ENCODE peak calls at places on chromosomes 2 and 18, in four cellular contexts. One of them, this sample, is unnamed.

GRCh38 chr18:24019641-24020331 is 5.2 kb downstream of the TTC39C start:
- DNase-seq in foreskin fibroblast: peak; percentile 46
- DNase-seq in AG09309: no peak
- DNase-seq in heart left ventricle: no peak
- DNase-seq in this sample: no peak

GRCh38 chr2:145682536-145683157 is 1162.7 kb upstream of the ZEB2 start:
- DNase-seq in foreskin fibroblast: peak; percentile 73
- DNase-seq in AG09309: no peak
- DNase-seq in heart left ventricle: no peak
- DNase-seq in this sample: no peak

GRCh38 chr2:26979761-26980160 is 9.3 kb downstream of the MAPRE3 start:
- DNase-seq in AG09309: no peak
- DNase-seq in heart left ventricle: peak; percentile 26
- DNase-seq in foreskin fibroblast: no peak
- DNase-seq in this sample: no peak

GRCh38 chr2:124804014-124804940 is 779.2 kb downstream of the CNTNAP5 start:
- DNase-seq in AG09309: no peak
- DNase-seq in heart left ventricle: no peak
- DNase-seq in foreskin fibroblast: no peak
- DNase-seq in this sample: no peak

GRCh38 chr18:47215554-47216138 is 35.8 kb downstream of the SKOR2 start:
- DNase-seq in AG09309: peak; percentile 20
- DNase-seq in heart left ventricle: no peak
- DNase-seq in foreskin fibroblast: peak; percentile 62
- DNase-seq in this sample: peak; percentile 18

GRCh38 chr2:219643788-219644398 is 16.5 kb downstream of the SLC4A3 start:
- DNase-seq in foreskin fibroblast: no peak
- DNase-seq in heart left ventricle: peak; percentile 41
- DNase-seq in AG09309: no peak
- DNase-seq in this sample: no peak

GRCh38 chr2:156430978-156431358 is 5.2 kb upstream of the GPD2 start:
- DNase-seq in AG09309: no peak
- DNase-seq in foreskin fibroblast: peak; percentile 63
- DNase-seq in heart left ventricle: no peak
- DNase-seq in this sample: no peak

GRCh38 chr2:45892236-45892701 is 240.8 kb downstream of the PRKCE start:
- DNase-seq in foreskin fibroblast: no peak
- DNase-seq in heart left ventricle: no peak
- DNase-seq in AG09309: no peak
- DNase-seq in this sample: no peak

GRCh38 chr2:208466920-208467298 is 60.3 kb downstream of the PTH2R start:
- DNase-seq in heart left ventricle: no peak
- DNase-seq in AG09309: no peak
- DNase-seq in foreskin fibroblast: no peak
- DNase-seq in this sample: no peak

GRCh38 chr18:80175451-80176235 is 66.6 kb downstream of the ADNP2 start:
- DNase-seq in foreskin fibroblast: no peak
- DNase-seq in AG09309: no peak
- DNase-seq in heart left ventricle: no peak
- DNase-seq in this sample: no peak

GRCh38 chr2:241858206-241859016 is at the start of gene PDCD1:
- DNase-seq in foreskin fibroblast: no peak
- DNase-seq in AG09309: no peak
- DNase-seq in heart left ventricle: no peak
- DNase-seq in this sample: no peak

GRCh38 chr2:218323526-218324472 is 31.5 kb upstream of the TMBIM1 start:
- DNase-seq in AG09309: no peak
- DNase-seq in foreskin fibroblast: peak; percentile 58
- DNase-seq in heart left ventricle: no peak
- DNase-seq in this sample: no peak

GRCh38 chr2:207353836-207354235 is 175.9 kb upstream of the CREB1 start:
- DNase-seq in heart left ventricle: no peak
- DNase-seq in AG09309: no peak
- DNase-seq in foreskin fibroblast: no peak
- DNase-seq in this sample: no peak

DNA sequence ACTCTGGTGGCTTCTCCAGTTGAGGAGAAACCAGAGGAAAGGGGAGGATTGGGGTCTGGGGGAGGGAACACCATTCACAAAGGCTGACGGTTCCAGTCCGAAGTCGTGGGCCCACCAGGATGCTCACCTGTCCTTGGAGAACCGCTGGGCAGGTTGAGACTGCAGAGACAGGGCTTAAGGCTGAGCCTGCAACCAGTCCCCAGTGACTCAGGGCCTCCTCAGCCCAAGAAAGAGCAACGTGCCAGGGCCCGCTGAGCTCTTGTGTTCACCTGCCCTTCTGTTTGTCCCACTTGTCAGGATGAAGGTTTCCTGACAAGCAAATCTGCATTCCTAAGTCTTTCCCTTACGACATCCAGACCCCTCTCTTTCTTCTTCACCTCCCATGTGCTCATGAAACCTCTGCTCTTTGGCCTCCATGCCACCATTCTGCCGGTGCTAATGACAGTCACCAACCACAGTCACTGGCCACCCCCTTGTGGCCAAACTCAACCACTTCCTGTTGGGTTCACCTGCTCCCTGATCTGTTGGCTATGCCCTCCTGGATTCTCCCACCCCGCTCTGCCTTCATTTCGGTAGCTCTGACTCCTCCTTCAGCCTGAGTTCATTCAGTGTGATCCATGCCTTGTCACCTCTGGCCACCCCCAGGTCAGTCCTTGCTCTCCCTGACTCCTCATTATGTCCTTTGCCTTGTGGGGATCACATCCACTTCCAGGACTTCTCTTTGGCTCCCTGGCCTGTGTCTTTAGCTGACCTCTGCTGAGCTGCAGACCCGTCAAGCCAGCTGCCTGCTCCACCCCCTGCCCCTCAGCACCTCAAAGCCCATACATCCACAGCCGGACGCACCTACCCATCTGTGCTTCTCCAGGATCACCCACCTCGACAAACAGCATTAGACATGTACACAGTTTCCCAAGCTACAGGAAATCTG is 17.6 kb downstream of the EMX1 start:
- DNase-seq in foreskin fibroblast: no peak
- DNase-seq in heart left ventricle: no peak
- DNase-seq in AG09309: no peak
- DNase-seq in this sample: no peak
- TF ChIP-seq CTCF in foreskin fibroblast: no peak
- TF ChIP-seq CTCF in heart left ventricle: no peak
- TF ChIP-seq CTCF in AG09309: peak; percentile 4
- TF ChIP-seq CTCF in this sample: peak; percentile 44

GRCh38 chr18:22167091-22167470 is 2.3 kb upstream of the GATA6 start:
- DNase-seq in heart left ventricle: peak; percentile 39
- DNase-seq in AG09309: no peak
- DNase-seq in foreskin fibroblast: no peak
- DNase-seq in this sample: no peak
- H3K4me3 ChIP-seq in heart left ventricle: peak overlapping the region; percentile 97
- H3K4me3 ChIP-seq in AG09309: no peak overlapping the region
- H3K4me3 ChIP-seq in foreskin fibroblast: no peak overlapping the region
- H3K4me3 ChIP-seq in this sample: no peak overlapping the region

GRCh38 chr2:192029089-192029488 is 165.6 kb downstream of the TMEFF2 start:
- DNase-seq in foreskin fibroblast: no peak
- DNase-seq in AG09309: no peak
- DNase-seq in heart left ventricle: no peak
- DNase-seq in this sample: no peak
- TF ChIP-seq CTCF in foreskin fibroblast: peak; percentile 19
- TF ChIP-seq CTCF in AG09309: peak; percentile 21
- TF ChIP-seq CTCF in heart left ventricle: no peak
- TF ChIP-seq CTCF in this sample: peak; percentile 26

GRCh38 chr2:127421116-127421800 is 3.0 kb downstream of the PROC start:
- DNase-seq in foreskin fibroblast: no peak
- DNase-seq in AG09309: no peak
- DNase-seq in heart left ventricle: no peak
- DNase-seq in this sample: no peak

GRCh38 chr2:127422631-127423475 is 4.6 kb downstream of the PROC start:
- DNase-seq in AG09309: no peak
- DNase-seq in foreskin fibroblast: no peak
- DNase-seq in heart left ventricle: no peak
- DNase-seq in this sample: no peak

GRCh38 chr2:127423880-127424279 is 5.7 kb downstream of the PROC start:
- DNase-seq in heart left ventricle: no peak
- DNase-seq in foreskin fibroblast: no peak
- DNase-seq in AG09309: no peak
- DNase-seq in this sample: no peak

GRCh38 chr2:127420039-127420864 is 2.0 kb downstream of the PROC start:
- DNase-seq in foreskin fibroblast: no peak
- DNase-seq in AG09309: no peak
- DNase-seq in heart left ventricle: no peak
- DNase-seq in this sample: no peak

DNA sequence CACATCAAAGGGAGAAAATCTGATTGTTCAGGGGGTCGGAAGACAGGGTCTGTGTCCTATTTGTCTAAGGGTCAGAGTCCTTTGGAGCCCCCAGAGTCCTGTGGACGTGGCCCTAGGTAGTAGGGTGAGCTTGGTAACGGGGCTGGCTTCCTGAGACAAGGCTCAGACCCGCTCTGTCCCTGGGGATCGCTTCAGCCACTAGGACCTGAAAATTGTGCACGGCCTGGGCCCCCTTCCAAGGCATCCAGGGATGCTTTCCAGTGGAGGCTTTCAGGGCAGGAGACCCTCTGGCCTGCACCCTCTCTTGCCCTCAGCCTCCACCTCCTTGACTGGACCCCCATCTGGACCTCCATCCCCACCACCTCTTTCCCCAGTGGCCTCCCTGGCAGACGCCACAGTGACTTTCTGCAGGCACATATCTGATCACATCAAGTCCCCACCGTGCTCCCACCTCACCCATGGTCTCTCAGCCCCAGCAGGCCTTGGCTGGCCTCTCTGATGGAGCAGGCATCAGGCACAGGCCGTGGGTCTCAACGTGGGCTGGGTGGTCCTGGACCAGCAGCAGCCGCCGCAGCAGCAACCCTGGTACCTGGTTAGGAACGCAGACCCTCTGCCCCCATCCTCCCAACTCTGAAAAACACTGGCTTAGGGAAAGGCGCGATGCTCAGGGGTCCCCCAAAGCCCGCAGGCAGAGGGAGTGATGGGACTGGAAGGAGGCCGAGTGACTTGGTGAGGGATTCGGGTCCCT is 3.8 kb downstream of the PROC start:
- DNase-seq in AG09309: no peak
- DNase-seq in heart left ventricle: no peak
- DNase-seq in foreskin fibroblast: no peak
- DNase-seq in this sample: no peak
- H3K4me3 ChIP-seq in AG09309: no peak overlapping the region
- H3K4me3 ChIP-seq in heart left ventricle: no peak overlapping the region
- H3K4me3 ChIP-seq in foreskin fibroblast: no peak overlapping the region
- H3K4me3 ChIP-seq in this sample: no peak overlapping the region

DNA sequence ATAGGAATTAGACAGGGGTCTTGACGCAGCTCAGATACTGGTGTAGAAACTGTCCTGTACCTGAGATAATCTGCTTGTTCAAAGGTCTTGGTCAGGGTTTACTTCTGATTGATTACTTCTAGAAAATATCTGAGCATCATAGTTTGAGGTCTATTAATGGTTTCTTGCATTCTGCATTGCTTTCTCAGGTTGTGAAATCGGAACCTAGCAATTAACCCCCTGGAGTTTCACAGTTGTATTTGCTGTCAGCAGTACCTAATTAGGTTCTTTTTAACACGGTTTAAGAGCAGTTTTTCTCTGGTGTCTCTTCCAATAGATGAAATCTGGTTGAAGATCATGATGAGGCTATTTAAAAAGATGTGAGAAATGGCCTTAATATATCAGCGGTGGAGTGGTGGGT is 428.6 kb upstream of the SYT4 start:
- DNase-seq in heart left ventricle: no peak
- DNase-seq in foreskin fibroblast: no peak
- DNase-seq in AG09309: no peak
- DNase-seq in this sample: no peak
- TF ChIP-seq CTCF in heart left ventricle: no peak
- TF ChIP-seq CTCF in foreskin fibroblast: no peak
- TF ChIP-seq CTCF in AG09309: no peak
- TF ChIP-seq CTCF in this sample: no peak

DNA sequence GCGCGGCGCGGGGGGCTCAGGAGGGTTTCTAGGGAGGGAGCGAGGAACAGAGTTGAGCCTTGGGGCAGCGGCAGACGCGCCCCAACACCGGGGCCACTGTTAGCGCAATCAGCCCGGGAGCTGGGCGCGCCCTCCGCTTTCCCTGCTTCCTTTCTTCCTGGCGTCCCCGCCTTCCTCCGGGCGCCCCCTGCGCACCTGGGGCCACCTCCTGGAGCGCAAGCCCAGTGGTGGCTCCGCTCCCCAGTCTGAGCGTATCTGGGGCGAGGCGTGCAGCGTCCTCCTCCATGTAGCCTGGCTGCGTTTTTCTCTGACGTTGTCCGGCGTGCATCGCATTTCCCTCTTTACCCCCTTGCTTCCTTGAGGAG is 5.2 kb downstream of the PROC start:
- DNase-seq in AG09309: no peak
- DNase-seq in heart left ventricle: no peak
- DNase-seq in foreskin fibroblast: peak; percentile 33
- DNase-seq in this sample: no peak
- H3K4me3 ChIP-seq in AG09309: peak overlapping the region; percentile 41
- H3K4me3 ChIP-seq in heart left ventricle: peak overlapping the region; percentile 40
- H3K4me3 ChIP-seq in foreskin fibroblast: peak overlapping the region; percentile 29
- H3K4me3 ChIP-seq in this sample: peak overlapping the region; percentile 51

DNA sequence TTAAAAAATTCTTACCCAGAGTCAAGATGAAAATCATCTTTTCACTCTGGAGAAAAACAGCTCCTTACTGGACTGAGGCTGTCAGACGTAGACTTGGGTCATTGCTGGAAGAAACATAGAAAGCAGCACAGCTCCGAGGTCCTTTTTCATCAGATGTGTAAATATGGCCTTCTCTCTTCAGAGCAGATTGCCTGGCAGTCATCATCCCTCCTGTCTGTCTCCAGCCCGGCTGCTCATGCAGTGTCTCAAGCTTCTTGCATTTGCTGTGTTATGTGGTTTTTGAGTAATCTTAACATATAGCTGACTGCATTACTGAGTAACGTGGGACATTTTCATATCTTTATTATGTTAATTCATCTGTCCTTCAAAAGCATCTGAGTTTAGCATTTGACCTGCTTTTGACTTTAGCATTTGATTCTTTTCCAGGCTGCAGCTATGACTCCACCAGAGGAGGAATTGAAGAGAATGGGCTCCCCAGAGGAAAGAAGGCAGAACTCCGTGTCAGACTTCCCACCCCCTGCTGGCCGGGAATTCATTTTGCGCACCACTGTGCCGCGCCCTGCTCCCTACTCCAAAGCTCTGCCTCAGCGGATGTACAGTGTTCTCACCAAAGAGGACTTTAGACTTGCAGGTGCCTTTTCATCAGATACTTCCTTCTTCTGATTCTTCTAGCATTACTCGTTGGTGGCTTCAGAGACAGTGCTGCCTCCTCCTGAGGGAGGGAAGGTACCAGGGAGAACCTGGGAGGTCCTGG is 116.2 kb downstream of the RAB3GAP1 start:
- DNase-seq in foreskin fibroblast: no peak
- DNase-seq in heart left ventricle: no peak
- DNase-seq in AG09309: no peak
- DNase-seq in this sample: no peak
- TF ChIP-seq CTCF in foreskin fibroblast: no peak
- TF ChIP-seq CTCF in heart left ventricle: no peak
- TF ChIP-seq CTCF in AG09309: no peak
- TF ChIP-seq CTCF in this sample: no peak

GRCh38 chr2:29839306-29839705 is 82.1 kb downstream of the ALK start:
- DNase-seq in foreskin fibroblast: no peak
- DNase-seq in AG09309: no peak
- DNase-seq in heart left ventricle: no peak
- DNase-seq in this sample: no peak
- H3K4me3 ChIP-seq in foreskin fibroblast: no peak overlapping the region
- H3K4me3 ChIP-seq in AG09309: no peak overlapping the region
- H3K4me3 ChIP-seq in heart left ventricle: no peak overlapping the region
- H3K4me3 ChIP-seq in this sample: no peak overlapping the region

This sample was measured in retinal pigment epithelial cell.